ENCODE peak calls at places on chromosomes 12 and 14, in seven cellular contexts. H is adrenal gland, O is left ventricle myocardium inferior, L is lung, B is small intestine, Q is SK-N-MC, X is ovary. R is an unnamed sample.

GRCh38 chr14:70624972-70625371 is 16.7 kb upstream of the TTC9 start:
- DNase-seq in B (no peak), Q (no peak), X (no peak), L (no peak), O (no peak), H (no peak), R (no peak)

GRCh38 chr12:80195143-80195726 is 95.9 kb downstream of the OTOGL start:
- DNase-seq in Q (peak; percentile 48), H (peak; percentile 54), L (no peak), O (no peak), X (no peak), B (peak; percentile 33), R (no peak)

GRCh38 chr14:19878029-19878642 is 3.2 kb downstream of the OR4K2 start:
- DNase-seq in L (no peak), X (no peak), B (peak; percentile 19), H (no peak), O (no peak), Q (peak; percentile 6), R (no peak)

GRCh38 chr14:67892466-67893120 is 73.0 kb downstream of the RAD51B start:
- DNase-seq in X (no peak), L (no peak), Q (no peak), H (no peak), O (no peak), B (peak; percentile 55), R (no peak)

GRCh38 chr12:31386364-31386777 is 60.4 kb upstream of the SINHCAF start:
- DNase-seq in X (no peak), Q (no peak), H (peak; percentile 2), B (no peak), L (no peak), O (no peak), R (no peak)

GRCh38 chr12:124567035-124567672 is at the start of gene NCOR2:
- DNase-seq in B (no peak), X (peak; percentile 76), O (no peak), Q (no peak), H (no peak), L (no peak), R (no peak)

GRCh38 chr14:20768593-20768892 is 339 bp downstream of the EDDM3B start:
- DNase-seq in O (no peak), L (no peak), H (no peak), X (no peak), B (no peak), Q (no peak), R (no peak)

GRCh38 chr12:115697341-115697740 is 580.2 kb downstream of the MED13L start:
- DNase-seq in X (no peak), Q (no peak), B (no peak), O (no peak), L (no peak), H (no peak), R (no peak)

GRCh38 chr14:103545219-103545914 is 16.4 kb downstream of the TRMT61A start:
- DNase-seq in B (no peak), Q (no peak), H (no peak), X (peak; percentile 42), L (no peak), O (peak; percentile 14), R (no peak)

GRCh38 chr14:90624228-90624627 is 192.0 kb downstream of the TTC7B start:
- DNase-seq in Q (no peak), L (peak; percentile 61), B (no peak), X (no peak), H (peak; percentile 90), O (peak; percentile 32), R (no peak)

GRCh38 chr14:104132981-104133380 is 5.4 kb upstream of the KIF26A start:
- DNase-seq in L (no peak), Q (no peak), O (peak; percentile 11), B (no peak), H (no peak), X (no peak), R (no peak)

GRCh38 chr12:93879476-93880376 is 202.6 kb downstream of the CRADD start:
- DNase-seq in Q (no peak), O (no peak), B (no peak), L (peak; percentile 6), H (no peak), X (no peak), R (no peak)

GRCh38 chr12:69779928-69780327 is 41.3 kb downstream of the RAB3IP start:
- DNase-seq in B (peak; percentile 25), O (no peak), H (no peak), X (no peak), Q (no peak), L (no peak), R (no peak)

GRCh38 chr12:93078577-93078976 is 149.5 kb upstream of the EEA1 start:
- DNase-seq in B (no peak), Q (no peak), X (no peak), O (no peak), H (no peak), L (no peak), R (no peak)

GRCh38 chr12:6952860-6953416 is 1.8 kb downstream of the PTPN6 start:
- DNase-seq in O (peak; percentile 14), B (no peak), Q (no peak), H (no peak), L (no peak), X (peak; percentile 18), R (no peak)

GRCh38 chr14:59905193-59905592 is 14.8 kb upstream of the LRRC9 start:
- DNase-seq in O (no peak), Q (no peak), B (no peak), L (no peak), H (no peak), X (no peak), R (no peak)

GRCh38 chr14:67586302-67586701 is 13.8 kb downstream of the PIGH start:
- DNase-seq in H (peak; percentile 46), O (no peak), B (no peak), X (no peak), Q (no peak), L (no peak), R (no peak)

GRCh38 chr12:45587877-45588530 is 141.5 kb upstream of the ARID2 start:
- DNase-seq in L (no peak), H (no peak), B (peak; percentile 82), Q (no peak), X (no peak), O (no peak), R (peak; percentile 38)

GRCh38 chr12:14993537-14994266 is 20.9 kb downstream of the PDE6H start:
- DNase-seq in Q (no peak), O (no peak), H (no peak), L (no peak), B (no peak), X (no peak), R (no peak)

GRCh38 chr14:67940894-67941455 is 121.4 kb downstream of the RAD51B start:
- DNase-seq in Q (no peak), B (no peak), L (no peak), X (no peak), H (no peak), O (no peak), R (no peak)

GRCh38 chr12:12156116-12156515 is 85.4 kb downstream of the BCL2L14 start:
- DNase-seq in B (no peak), L (no peak), Q (no peak), O (no peak), H (no peak), X (no peak), R (no peak)

GRCh38 chr12:95102916-95103671 is 29.7 kb upstream of the NR2C1 start:
- DNase-seq in Q (no peak), O (no peak), H (no peak), B (peak; percentile 54), L (no peak), X (no peak), R (peak; percentile 19)

GRCh38 chr12:45670339-45671065 is 59.0 kb upstream of the ARID2 start:
- DNase-seq in L (no peak), B (peak; percentile 51), Q (no peak), X (no peak), H (no peak), O (no peak), R (no peak)

GRCh38 chr14:32702571-32702970 is 236.1 kb upstream of the NPAS3 start:
- DNase-seq in L (no peak), O (peak; percentile 34), X (peak; percentile 62), H (no peak), B (no peak), Q (no peak), R (peak; percentile 15)

GRCh38 chr12:100721193-100721592 is 73.4 kb upstream of the ANO4 start:
- DNase-seq in B (no peak), L (no peak), O (no peak), Q (no peak), X (no peak), H (no peak), R (no peak)

GRCh38 chr12:38905480-38906351 is at the start of gene CPNE8:
- DNase-seq in O (peak; percentile 86), B (no peak), X (peak; percentile 84), Q (no peak), L (peak; percentile 78), H (peak; percentile 92), R (peak; percentile 84)

GRCh38 chr12:12983420-12984035 is 16.5 kb downstream of the HEBP1 start:
- DNase-seq in B (peak; percentile 65), X (no peak), L (no peak), H (no peak), O (no peak), Q (no peak), R (no peak)

GRCh38 chr12:121958521-121959240 is 40.3 kb downstream of the CFAP251 start:
- DNase-seq in H (no peak), B (no peak), L (no peak), O (no peak), Q (no peak), X (no peak), R (no peak)
- H3K4me3 ChIP-seq in H (no peak overlapping the region), B (no peak overlapping the region), L (no peak overlapping the region), O (no peak overlapping the region), Q (no peak overlapping the region), X (no peak overlapping the region), R (no peak overlapping the region)

GRCh38 chr14:63435838-63436237 is 107.3 kb downstream of the PPP2R5E start:
- DNase-seq in H (peak; percentile 91), B (no peak), L (peak; percentile 63), O (peak; percentile 42), X (peak; percentile 78), Q (no peak), R (peak; percentile 57)
- H3K27ac ChIP-seq in H (no peak overlapping the region), B (no peak overlapping the region), L (peak overlapping the region; percentile 77), O (peak overlapping the region; percentile 78), X (peak overlapping the region; percentile 64), Q (no peak overlapping the region), R (peak overlapping the region; percentile 59)

DNA sequence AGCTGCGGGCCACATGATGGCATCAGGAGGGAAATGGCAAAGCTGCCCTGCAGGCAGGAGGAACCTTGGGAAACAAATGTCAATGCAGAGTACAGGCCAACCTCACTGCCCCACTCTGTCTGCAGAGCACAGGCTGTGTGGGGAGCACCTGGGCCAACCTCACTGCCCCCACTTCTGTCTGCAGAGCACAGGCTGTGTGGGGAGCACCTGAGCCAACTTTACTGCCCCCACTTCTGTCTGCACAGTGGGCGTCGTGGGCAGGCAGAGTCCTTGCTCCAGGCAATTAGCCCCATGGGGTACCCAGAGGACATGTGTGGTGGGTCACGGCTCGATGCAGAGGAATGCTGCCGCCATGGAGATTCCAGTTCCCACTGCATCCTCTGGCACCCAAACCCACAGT is 26.2 kb downstream of the BRF1 start:
- DNase-seq in Q (no peak), B (no peak), H (no peak), O (no peak), L (no peak), X (no peak), R (no peak)
- H3K4me3 ChIP-seq in Q (no peak overlapping the region), B (no peak overlapping the region), H (no peak overlapping the region), O (no peak overlapping the region), L (no peak overlapping the region), X (no peak overlapping the region), R (no peak overlapping the region)

DNA sequence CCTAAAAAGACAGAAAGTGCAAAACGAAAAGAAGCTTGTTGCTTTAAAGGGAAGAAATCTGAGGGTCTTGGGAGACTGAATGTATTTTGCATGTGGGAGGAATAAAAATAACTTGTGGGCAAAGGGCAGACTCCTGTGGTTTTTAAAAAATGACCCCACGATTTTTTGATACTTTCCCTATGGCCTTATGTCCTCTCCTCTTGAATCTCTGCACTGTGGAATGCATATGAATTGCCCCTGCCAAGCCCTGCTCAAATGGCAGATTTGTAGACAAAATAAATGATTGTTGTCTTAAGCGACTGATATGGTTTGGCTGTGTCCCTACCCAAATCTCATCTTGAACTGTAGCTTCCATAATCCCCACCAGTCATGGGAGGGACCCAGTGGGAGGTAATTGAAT is 223.8 kb downstream of the DACT1 start:
- DNase-seq in L (no peak), H (no peak), X (no peak), Q (no peak), B (no peak), O (no peak), R (no peak)
- H3K27ac ChIP-seq in L (no peak overlapping the region), H (no peak overlapping the region), X (no peak overlapping the region), Q (no peak overlapping the region), B (no peak overlapping the region), O (no peak overlapping the region), R (no peak overlapping the region)

R was measured in transverse colon.